ENCODE peak calls at places on chromosomes 12 and 14, in nine cellular contexts. One of them, this sample, is unnamed.

GRCh38 chr14:72850360-72850759 is 43.5 kb downstream of the DPF3 start:
- DNase-seq in AG09319: no peak
- DNase-seq in GM23338: no peak
- DNase-seq in K562: no peak
- DNase-seq in HepG2: peak
- DNase-seq in HFF-Myc: no peak
- DNase-seq in astrocyte: no peak
- DNase-seq in foreskin fibroblast: peak
- DNase-seq in neural crest cell: no peak
- DNase-seq in this sample: no peak

GRCh38 chr14:97946291-97946690 is 1149.1 kb downstream of the VRK1 start:
- DNase-seq in neural crest cell: no peak
- DNase-seq in astrocyte: no peak
- DNase-seq in AG09319: no peak
- DNase-seq in foreskin fibroblast: no peak
- DNase-seq in GM23338: peak
- DNase-seq in K562: no peak
- DNase-seq in HFF-Myc: no peak
- DNase-seq in HepG2: no peak
- DNase-seq in this sample: no peak

GRCh38 chr12:41663487-41664258 is 475.6 kb downstream of the PDZRN4 start:
- DNase-seq in neural crest cell: no peak
- DNase-seq in HepG2: peak
- DNase-seq in foreskin fibroblast: no peak
- DNase-seq in AG09319: no peak
- DNase-seq in GM23338: peak
- DNase-seq in K562: no peak
- DNase-seq in HFF-Myc: no peak
- DNase-seq in astrocyte: peak
- DNase-seq in this sample: no peak

GRCh38 chr14:68328509-68328908 is 464.4 kb downstream of the ZFP36L1 start:
- DNase-seq in astrocyte: no peak
- DNase-seq in AG09319: no peak
- DNase-seq in HepG2: no peak
- DNase-seq in GM23338: no peak
- DNase-seq in HFF-Myc: no peak
- DNase-seq in foreskin fibroblast: no peak
- DNase-seq in neural crest cell: no peak
- DNase-seq in K562: no peak
- DNase-seq in this sample: no peak

GRCh38 chr12:131112690-131113290 is 159.1 kb downstream of the ADGRD1 start:
- DNase-seq in neural crest cell: no peak
- DNase-seq in astrocyte: no peak
- DNase-seq in foreskin fibroblast: no peak
- DNase-seq in GM23338: no peak
- DNase-seq in AG09319: no peak
- DNase-seq in HFF-Myc: no peak
- DNase-seq in HepG2: no peak
- DNase-seq in K562: no peak
- DNase-seq in this sample: no peak

GRCh38 chr14:64841121-64841611 is 38.5 kb downstream of the SPTB start:
- DNase-seq in HepG2: peak
- DNase-seq in astrocyte: peak
- DNase-seq in AG09319: peak
- DNase-seq in foreskin fibroblast: peak
- DNase-seq in K562: peak
- DNase-seq in neural crest cell: no peak
- DNase-seq in GM23338: peak
- DNase-seq in HFF-Myc: peak
- DNase-seq in this sample: no peak

GRCh38 chr12:88468546-88468945 is 111.7 kb downstream of the KITLG start:
- DNase-seq in K562: no peak
- DNase-seq in AG09319: no peak
- DNase-seq in foreskin fibroblast: no peak
- DNase-seq in HepG2: no peak
- DNase-seq in neural crest cell: no peak
- DNase-seq in GM23338: no peak
- DNase-seq in astrocyte: no peak
- DNase-seq in HFF-Myc: no peak
- DNase-seq in this sample: no peak

GRCh38 chr12:94973202-94973601 is 30.3 kb downstream of the NDUFA12 start:
- DNase-seq in GM23338: no peak
- DNase-seq in AG09319: no peak
- DNase-seq in neural crest cell: no peak
- DNase-seq in K562: no peak
- DNase-seq in HFF-Myc: peak
- DNase-seq in foreskin fibroblast: no peak
- DNase-seq in HepG2: no peak
- DNase-seq in astrocyte: peak
- DNase-seq in this sample: peak

GRCh38 chr12:49296034-49296835 is 1.3 kb downstream of the PRPH start:
- DNase-seq in GM23338: peak
- DNase-seq in HepG2: peak
- DNase-seq in AG09319: no peak
- DNase-seq in K562: peak
- DNase-seq in HFF-Myc: no peak
- DNase-seq in foreskin fibroblast: no peak
- DNase-seq in astrocyte: no peak
- DNase-seq in neural crest cell: peak
- DNase-seq in this sample: no peak

GRCh38 chr12:56257071-56257470 is 1.1 kb downstream of the ANKRD52 start:
- DNase-seq in neural crest cell: no peak
- DNase-seq in AG09319: no peak
- DNase-seq in GM23338: peak
- DNase-seq in foreskin fibroblast: no peak
- DNase-seq in K562: no peak
- DNase-seq in HFF-Myc: no peak
- DNase-seq in HepG2: no peak
- DNase-seq in astrocyte: no peak
- DNase-seq in this sample: no peak

GRCh38 chr12:122028165-122028591 is 6.5 kb downstream of the BCL7A start:
- DNase-seq in neural crest cell: no peak
- DNase-seq in foreskin fibroblast: no peak
- DNase-seq in K562: no peak
- DNase-seq in astrocyte: peak
- DNase-seq in HepG2: no peak
- DNase-seq in HFF-Myc: no peak
- DNase-seq in GM23338: no peak
- DNase-seq in AG09319: no peak
- DNase-seq in this sample: no peak

GRCh38 chr14:71803539-71804260 is 128.5 kb upstream of the RGS6 start:
- DNase-seq in HepG2: no peak
- DNase-seq in neural crest cell: no peak
- DNase-seq in HFF-Myc: peak
- DNase-seq in astrocyte: peak
- DNase-seq in K562: no peak
- DNase-seq in AG09319: no peak
- DNase-seq in foreskin fibroblast: peak
- DNase-seq in GM23338: no peak
- DNase-seq in this sample: no peak

GRCh38 chr14:31992051-31992450 is 85.1 kb upstream of the ARHGAP5 start:
- DNase-seq in foreskin fibroblast: peak
- DNase-seq in GM23338: no peak
- DNase-seq in AG09319: no peak
- DNase-seq in K562: no peak
- DNase-seq in HFF-Myc: peak
- DNase-seq in neural crest cell: no peak
- DNase-seq in astrocyte: peak
- DNase-seq in HepG2: no peak
- DNase-seq in this sample: peak

GRCh38 chr12:98369601-98370000 is 145.8 kb upstream of the TMPO start:
- DNase-seq in HFF-Myc: no peak
- DNase-seq in neural crest cell: no peak
- DNase-seq in K562: no peak
- DNase-seq in AG09319: no peak
- DNase-seq in astrocyte: no peak
- DNase-seq in foreskin fibroblast: no peak
- DNase-seq in GM23338: no peak
- DNase-seq in HepG2: no peak
- DNase-seq in this sample: no peak

GRCh38 chr12:13744566-13744965 is 236.8 kb downstream of the GRIN2B start:
- DNase-seq in HepG2: no peak
- DNase-seq in GM23338: no peak
- DNase-seq in HFF-Myc: no peak
- DNase-seq in AG09319: no peak
- DNase-seq in astrocyte: no peak
- DNase-seq in K562: no peak
- DNase-seq in foreskin fibroblast: no peak
- DNase-seq in neural crest cell: no peak
- DNase-seq in this sample: no peak

GRCh38 chr12:76020731-76021672 is 10.6 kb downstream of the PHLDA1 start:
- DNase-seq in K562: no peak
- DNase-seq in HFF-Myc: peak
- DNase-seq in neural crest cell: no peak
- DNase-seq in HepG2: no peak
- DNase-seq in foreskin fibroblast: peak
- DNase-seq in astrocyte: peak
- DNase-seq in GM23338: no peak
- DNase-seq in AG09319: peak
- DNase-seq in this sample: peak

GRCh38 chr12:22231836-22232235 is 102.7 kb downstream of the ST8SIA1 start:
- DNase-seq in astrocyte: no peak
- DNase-seq in HFF-Myc: no peak
- DNase-seq in AG09319: no peak
- DNase-seq in foreskin fibroblast: no peak
- DNase-seq in K562: no peak
- DNase-seq in GM23338: peak
- DNase-seq in HepG2: no peak
- DNase-seq in neural crest cell: no peak
- DNase-seq in this sample: no peak

GRCh38 chr12:84329933-84330332 is 582.7 kb downstream of the SLC6A15 start:
- DNase-seq in AG09319: no peak
- DNase-seq in HepG2: no peak
- DNase-seq in foreskin fibroblast: no peak
- DNase-seq in astrocyte: no peak
- DNase-seq in K562: no peak
- DNase-seq in neural crest cell: no peak
- DNase-seq in GM23338: no peak
- DNase-seq in HFF-Myc: no peak
- DNase-seq in this sample: no peak

GRCh38 chr14:93150227-93151206 is 34.2 kb downstream of the MOAP1 start:
- DNase-seq in K562: no peak
- DNase-seq in foreskin fibroblast: no peak
- DNase-seq in GM23338: no peak
- DNase-seq in AG09319: no peak
- DNase-seq in HFF-Myc: no peak
- DNase-seq in neural crest cell: no peak
- DNase-seq in astrocyte: no peak
- DNase-seq in HepG2: peak
- DNase-seq in this sample: no peak
- TF ChIP-seq CTCF in K562: no peak
- TF ChIP-seq CTCF in foreskin fibroblast: no peak
- TF ChIP-seq CTCF in GM23338: no peak
- TF ChIP-seq CTCF in AG09319: no peak
- TF ChIP-seq CTCF in HFF-Myc: no peak
- TF ChIP-seq CTCF in neural crest cell: no peak
- TF ChIP-seq CTCF in astrocyte: no peak
- TF ChIP-seq CTCF in HepG2: no peak
- TF ChIP-seq CTCF in this sample: no peak

DNA sequence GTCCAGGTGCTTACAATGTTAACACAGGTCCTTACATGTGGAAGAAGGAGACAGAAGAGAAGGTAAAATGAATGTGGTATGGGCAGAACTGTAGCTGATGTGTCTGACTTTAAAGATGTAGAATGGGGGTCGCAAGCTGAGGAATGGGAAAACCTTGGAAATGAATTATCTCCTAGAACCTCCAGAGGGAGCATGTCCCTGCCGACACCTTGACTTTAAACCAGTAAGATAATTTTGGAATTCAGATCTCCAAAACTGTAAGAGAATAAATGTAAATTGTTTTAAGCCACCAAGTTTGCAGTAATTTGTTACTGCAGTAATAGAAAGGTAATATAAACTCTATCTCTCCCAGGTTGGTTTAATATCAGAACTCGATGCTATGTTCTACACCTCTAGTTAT is 80.1 kb upstream of the ALG10 start:
- DNase-seq in GM23338: peak
- DNase-seq in neural crest cell: no peak
- DNase-seq in AG09319: no peak
- DNase-seq in astrocyte: no peak
- DNase-seq in K562: no peak
- DNase-seq in HepG2: no peak
- DNase-seq in HFF-Myc: no peak
- DNase-seq in foreskin fibroblast: no peak
- DNase-seq in this sample: no peak
- TF ChIP-seq CTCF in GM23338: peak
- TF ChIP-seq CTCF in neural crest cell: peak
- TF ChIP-seq CTCF in AG09319: no peak
- TF ChIP-seq CTCF in astrocyte: no peak
- TF ChIP-seq CTCF in K562: no peak
- TF ChIP-seq CTCF in HepG2: no peak
- TF ChIP-seq CTCF in HFF-Myc: no peak
- TF ChIP-seq CTCF in foreskin fibroblast: no peak
- TF ChIP-seq CTCF in this sample: no peak

GRCh38 chr14:91218041-91218440 is 26.5 kb downstream of the GPR68 start:
- DNase-seq in HFF-Myc: no peak
- DNase-seq in GM23338: no peak
- DNase-seq in HepG2: no peak
- DNase-seq in K562: no peak
- DNase-seq in AG09319: no peak
- DNase-seq in astrocyte: no peak
- DNase-seq in foreskin fibroblast: no peak
- DNase-seq in neural crest cell: no peak
- DNase-seq in this sample: no peak

GRCh38 chr14:91219505-91220389 is 24.8 kb downstream of the GPR68 start:
- DNase-seq in neural crest cell: no peak
- DNase-seq in HFF-Myc: no peak
- DNase-seq in AG09319: no peak
- DNase-seq in GM23338: no peak
- DNase-seq in K562: no peak
- DNase-seq in HepG2: no peak
- DNase-seq in astrocyte: no peak
- DNase-seq in foreskin fibroblast: no peak
- DNase-seq in this sample: no peak

GRCh38 chr14:91215381-91215780 is 29.1 kb downstream of the GPR68 start:
- DNase-seq in HepG2: no peak
- DNase-seq in GM23338: no peak
- DNase-seq in K562: no peak
- DNase-seq in neural crest cell: no peak
- DNase-seq in AG09319: no peak
- DNase-seq in HFF-Myc: no peak
- DNase-seq in foreskin fibroblast: no peak
- DNase-seq in astrocyte: no peak
- DNase-seq in this sample: no peak

GRCh38 chr14:91214306-91214705 is 30.2 kb downstream of the GPR68 start:
- DNase-seq in GM23338: no peak
- DNase-seq in HFF-Myc: no peak
- DNase-seq in foreskin fibroblast: no peak
- DNase-seq in AG09319: no peak
- DNase-seq in astrocyte: no peak
- DNase-seq in K562: no peak
- DNase-seq in HepG2: no peak
- DNase-seq in neural crest cell: no peak
- DNase-seq in this sample: no peak

GRCh38 chr14:91216731-91217226 is 27.7 kb downstream of the GPR68 start:
- DNase-seq in astrocyte: no peak
- DNase-seq in HFF-Myc: no peak
- DNase-seq in GM23338: no peak
- DNase-seq in foreskin fibroblast: no peak
- DNase-seq in K562: no peak
- DNase-seq in neural crest cell: no peak
- DNase-seq in AG09319: no peak
- DNase-seq in HepG2: no peak
- DNase-seq in this sample: no peak
- TF ChIP-seq CTCF in astrocyte: no peak
- TF ChIP-seq CTCF in HFF-Myc: no peak
- TF ChIP-seq CTCF in GM23338: no peak
- TF ChIP-seq CTCF in foreskin fibroblast: no peak
- TF ChIP-seq CTCF in K562: no peak
- TF ChIP-seq CTCF in neural crest cell: no peak
- TF ChIP-seq CTCF in AG09319: no peak
- TF ChIP-seq CTCF in HepG2: no peak
- TF ChIP-seq CTCF in this sample: no peak

GRCh38 chr12:4717806-4718205 is 2.4 kb upstream of the GALNT8 start:
- DNase-seq in neural crest cell: no peak
- DNase-seq in GM23338: peak
- DNase-seq in K562: no peak
- DNase-seq in HFF-Myc: no peak
- DNase-seq in astrocyte: no peak
- DNase-seq in foreskin fibroblast: no peak
- DNase-seq in AG09319: no peak
- DNase-seq in HepG2: no peak
- DNase-seq in this sample: no peak
- TF ChIP-seq CTCF in neural crest cell: no peak
- TF ChIP-seq CTCF in GM23338: peak
- TF ChIP-seq CTCF in K562: no peak
- TF ChIP-seq CTCF in HFF-Myc: no peak
- TF ChIP-seq CTCF in astrocyte: no peak
- TF ChIP-seq CTCF in foreskin fibroblast: no peak
- TF ChIP-seq CTCF in AG09319: no peak
- TF ChIP-seq CTCF in HepG2: peak
- TF ChIP-seq CTCF in this sample: no peak